ENCODE peak calls at places on chromosomes 13 and 19, in seven cellular contexts. Q, C, F, U, O, G and D are unnamed samples.

GRCh38 chr13:39909634-39910033 is 254.2 kb downstream of the COG6 start:
- DNase-seq in Q (no peak), C (no peak), F (no peak), U (no peak), O (no peak), G (no peak), D (no peak)

GRCh38 chr13:40536443-40537113 is 129.9 kb downstream of the FOXO1 start:
- DNase-seq in Q (no peak), C (peak), F (no peak), U (no peak), O (no peak), G (peak), D (no peak)

GRCh38 chr13:28392896-28393295 is 102.0 kb downstream of the FLT1 start:
- DNase-seq in Q (no peak), C (no peak), F (no peak), U (no peak), O (no peak), G (no peak), D (no peak)

GRCh38 chr19:5137571-5138124 is 168.7 kb downstream of the KDM4B start:
- DNase-seq in Q (no peak), C (no peak), F (no peak), U (no peak), O (no peak), G (no peak), D (no peak)

GRCh38 chr13:98877936-98878335 is 99.9 kb downstream of the DOCK9 start:
- DNase-seq in Q (no peak), C (no peak), F (no peak), U (no peak), O (no peak), G (no peak), D (no peak)

GRCh38 chr19:19654441-19654840 is 9.0 kb downstream of the ATP13A1 start:
- DNase-seq in Q (no peak), C (no peak), F (no peak), U (no peak), O (no peak), G (no peak), D (no peak)

GRCh38 chr19:58548859-58549663 is 5.2 kb downstream of the TRIM28 start:
- DNase-seq in Q (no peak), C (no peak), F (no peak), U (no peak), O (no peak), G (no peak), D (no peak)

GRCh38 chr19:10206226-10206873 is 11.6 kb upstream of the DNMT1 start:
- DNase-seq in Q (no peak), C (no peak), F (no peak), U (no peak), O (no peak), G (no peak), D (no peak)

GRCh38 chr19:2455481-2456300 is 1.1 kb downstream of the LMNB2 start:
- DNase-seq in Q (peak), C (peak), F (peak), U (peak), O (no peak), G (no peak), D (peak)

GRCh38 chr19:32416749-32417469 is 11.3 kb downstream of the DPY19L3 start:
- DNase-seq in Q (no peak), C (no peak), F (no peak), U (no peak), O (no peak), G (no peak), D (no peak)

GRCh38 chr19:17496337-17496997 is 15.0 kb upstream of the PGLS start:
- DNase-seq in Q (peak), C (no peak), F (peak), U (peak), O (peak), G (peak), D (peak)

GRCh38 chr19:51514866-51515481 is 13.4 kb upstream of the SIGLEC12 start:
- DNase-seq in Q (no peak), C (no peak), F (peak), U (peak), O (no peak), G (peak), D (no peak)

GRCh38 chr19:46579286-46579944 is 21.7 kb upstream of the CALM3 start:
- DNase-seq in Q (no peak), C (no peak), F (peak), U (peak), O (no peak), G (no peak), D (no peak)

GRCh38 chr13:53281677-53282076 is 253.1 kb downstream of the OLFM4 start:
- DNase-seq in Q (no peak), C (no peak), F (no peak), U (no peak), O (no peak), G (no peak), D (no peak)

GRCh38 chr13:40401911-40402776 is 264.3 kb downstream of the FOXO1 start:
- DNase-seq in Q (peak), C (peak), F (peak), U (no peak), O (no peak), G (no peak), D (peak)

GRCh38 chr13:48579167-48579918 is 46.5 kb upstream of the RCBTB2 start:
- DNase-seq in Q (peak), C (peak), F (no peak), U (no peak), O (no peak), G (no peak), D (no peak)

GRCh38 chr13:56356690-56357089 is 784.0 kb upstream of the PRR20A start:
- DNase-seq in Q (no peak), C (no peak), F (no peak), U (no peak), O (no peak), G (no peak), D (no peak)

GRCh38 chr19:47379398-47379938 is 30.4 kb downstream of the DHX34 start:
- DNase-seq in Q (no peak), C (no peak), F (no peak), U (no peak), O (no peak), G (peak), D (no peak)

GRCh38 chr13:109096101-109096500 is 466.7 kb downstream of the MYO16 start:
- DNase-seq in Q (no peak), C (no peak), F (no peak), U (no peak), O (no peak), G (no peak), D (no peak)